ENCODE peak calls at places on chromosome 4, in seven cellular contexts. One of them, this sample, is unnamed.

GRCh38 chr4:1234296-1234695 is 14.6 kb downstream of the CTBP1 start:
- DNase-seq in upper lobe of right lung: peak; percentile 31
- DNase-seq in aorta: peak; percentile 57
- DNase-seq in small intestine: no peak
- DNase-seq in ovary: no peak
- DNase-seq in trophoblast cell: no peak
- DNase-seq in CD8-positive, alpha-beta T cell: no peak
- DNase-seq in this sample: no peak

GRCh38 chr4:106671711-106672110 is 303.1 kb upstream of the GIMD1 start:
- DNase-seq in upper lobe of right lung: no peak
- DNase-seq in aorta: no peak
- DNase-seq in small intestine: no peak
- DNase-seq in ovary: no peak
- DNase-seq in trophoblast cell: no peak
- DNase-seq in CD8-positive, alpha-beta T cell: no peak
- DNase-seq in this sample: peak; percentile 38

GRCh38 chr4:36243355-36244256 is 708 bp downstream of the ARAP2 start:
- DNase-seq in upper lobe of right lung: peak; percentile 85
- DNase-seq in aorta: peak; percentile 79
- DNase-seq in small intestine: peak; percentile 79
- DNase-seq in ovary: peak; percentile 22
- DNase-seq in trophoblast cell: peak; percentile 66
- DNase-seq in CD8-positive, alpha-beta T cell: no peak
- DNase-seq in this sample: peak; percentile 53

GRCh38 chr4:110310795-110311194 is 112.4 kb upstream of the ELOVL6 start:
- DNase-seq in upper lobe of right lung: no peak
- DNase-seq in aorta: no peak
- DNase-seq in small intestine: no peak
- DNase-seq in ovary: no peak
- DNase-seq in trophoblast cell: no peak
- DNase-seq in CD8-positive, alpha-beta T cell: no peak
- DNase-seq in this sample: no peak

GRCh38 chr4:108830509-108831244 is 67.8 kb upstream of the ETNPPL start:
- DNase-seq in upper lobe of right lung: peak; percentile 81
- DNase-seq in aorta: no peak
- DNase-seq in small intestine: peak; percentile 44
- DNase-seq in ovary: no peak
- DNase-seq in trophoblast cell: no peak
- DNase-seq in CD8-positive, alpha-beta T cell: no peak
- DNase-seq in this sample: no peak

GRCh38 chr4:48483777-48484493 is 792 bp downstream of the SLC10A4 start:
- DNase-seq in upper lobe of right lung: peak; percentile 70
- DNase-seq in aorta: peak; percentile 75
- DNase-seq in small intestine: no peak
- DNase-seq in ovary: no peak
- DNase-seq in trophoblast cell: no peak
- DNase-seq in CD8-positive, alpha-beta T cell: no peak
- DNase-seq in this sample: no peak

GRCh38 chr4:103719320-103720204 is at the start of gene TACR3:
- DNase-seq in upper lobe of right lung: no peak
- DNase-seq in aorta: no peak
- DNase-seq in small intestine: no peak
- DNase-seq in ovary: no peak
- DNase-seq in trophoblast cell: peak; percentile 46
- DNase-seq in CD8-positive, alpha-beta T cell: no peak
- DNase-seq in this sample: no peak

GRCh38 chr4:101563126-101563525 is 215.8 kb upstream of the PPP3CA start:
- DNase-seq in upper lobe of right lung: no peak
- DNase-seq in aorta: no peak
- DNase-seq in small intestine: no peak
- DNase-seq in ovary: no peak
- DNase-seq in trophoblast cell: no peak
- DNase-seq in CD8-positive, alpha-beta T cell: no peak
- DNase-seq in this sample: no peak

GRCh38 chr4:20464381-20464780 is 212.7 kb downstream of the SLIT2 start:
- DNase-seq in upper lobe of right lung: no peak
- DNase-seq in aorta: no peak
- DNase-seq in small intestine: no peak
- DNase-seq in ovary: no peak
- DNase-seq in trophoblast cell: no peak
- DNase-seq in CD8-positive, alpha-beta T cell: no peak
- DNase-seq in this sample: peak; percentile 75

GRCh38 chr4:167232805-167233522 is 1.3 kb downstream of the SPOCK3 start:
- DNase-seq in upper lobe of right lung: no peak
- DNase-seq in aorta: no peak
- DNase-seq in small intestine: no peak
- DNase-seq in ovary: no peak
- DNase-seq in trophoblast cell: no peak
- DNase-seq in CD8-positive, alpha-beta T cell: no peak
- DNase-seq in this sample: no peak

DNA sequence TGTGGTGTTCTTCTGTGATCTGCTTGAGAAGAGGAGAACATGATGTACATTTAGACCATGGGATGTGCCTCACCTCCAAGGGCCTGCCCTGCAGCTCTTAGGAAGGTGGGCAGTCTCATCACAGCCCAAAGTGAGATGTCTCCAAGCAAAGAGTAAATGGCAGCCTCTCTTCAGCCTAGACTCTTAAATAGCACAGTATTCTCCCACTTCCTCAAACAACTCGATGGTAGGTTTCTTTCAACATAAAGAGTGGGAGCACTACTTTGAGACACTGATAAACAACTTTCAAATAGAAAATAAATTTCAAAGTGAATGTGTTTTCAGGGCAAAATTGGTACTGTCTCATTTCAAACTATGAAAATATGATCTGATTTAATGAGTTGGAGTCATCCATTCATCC is 35.2 kb downstream of the EDNRA start:
- DNase-seq in upper lobe of right lung: no peak
- DNase-seq in aorta: no peak
- DNase-seq in small intestine: no peak
- DNase-seq in ovary: no peak
- DNase-seq in trophoblast cell: no peak
- DNase-seq in CD8-positive, alpha-beta T cell: no peak
- DNase-seq in this sample: no peak
- H3K4me3 ChIP-seq in upper lobe of right lung: no peak overlapping the region
- H3K4me3 ChIP-seq in aorta: no peak overlapping the region
- H3K4me3 ChIP-seq in small intestine: no peak overlapping the region
- H3K4me3 ChIP-seq in ovary: no peak overlapping the region
- H3K4me3 ChIP-seq in trophoblast cell: no peak overlapping the region
- H3K4me3 ChIP-seq in CD8-positive, alpha-beta T cell: no peak overlapping the region
- H3K4me3 ChIP-seq in this sample: no peak overlapping the region

GRCh38 chr4:54064317-54065275 is at the start of gene CHIC2:
- DNase-seq in upper lobe of right lung: peak; percentile 98
- DNase-seq in aorta: peak; percentile 99
- DNase-seq in small intestine: peak; percentile 94
- DNase-seq in ovary: peak; percentile 97
- DNase-seq in trophoblast cell: peak; percentile 96
- DNase-seq in CD8-positive, alpha-beta T cell: peak; percentile 96
- DNase-seq in this sample: peak; percentile 85

GRCh38 chr4:54063224-54063623 is 1.2 kb downstream of the CHIC2 start:
- DNase-seq in upper lobe of right lung: no peak
- DNase-seq in aorta: no peak
- DNase-seq in small intestine: peak; percentile 29
- DNase-seq in ovary: no peak
- DNase-seq in trophoblast cell: no peak
- DNase-seq in CD8-positive, alpha-beta T cell: no peak
- DNase-seq in this sample: peak; percentile 55

GRCh38 chr4:54065282-54066087 is 1.1 kb upstream of the CHIC2 start:
- DNase-seq in upper lobe of right lung: no peak
- DNase-seq in aorta: no peak
- DNase-seq in small intestine: no peak
- DNase-seq in ovary: no peak
- DNase-seq in trophoblast cell: peak; percentile 85
- DNase-seq in CD8-positive, alpha-beta T cell: no peak
- DNase-seq in this sample: no peak

GRCh38 chr4:54062392-54062791 is 2.0 kb downstream of the CHIC2 start:
- DNase-seq in upper lobe of right lung: no peak
- DNase-seq in aorta: no peak
- DNase-seq in small intestine: peak; percentile 47
- DNase-seq in ovary: no peak
- DNase-seq in trophoblast cell: no peak
- DNase-seq in CD8-positive, alpha-beta T cell: no peak
- DNase-seq in this sample: no peak

DNA sequence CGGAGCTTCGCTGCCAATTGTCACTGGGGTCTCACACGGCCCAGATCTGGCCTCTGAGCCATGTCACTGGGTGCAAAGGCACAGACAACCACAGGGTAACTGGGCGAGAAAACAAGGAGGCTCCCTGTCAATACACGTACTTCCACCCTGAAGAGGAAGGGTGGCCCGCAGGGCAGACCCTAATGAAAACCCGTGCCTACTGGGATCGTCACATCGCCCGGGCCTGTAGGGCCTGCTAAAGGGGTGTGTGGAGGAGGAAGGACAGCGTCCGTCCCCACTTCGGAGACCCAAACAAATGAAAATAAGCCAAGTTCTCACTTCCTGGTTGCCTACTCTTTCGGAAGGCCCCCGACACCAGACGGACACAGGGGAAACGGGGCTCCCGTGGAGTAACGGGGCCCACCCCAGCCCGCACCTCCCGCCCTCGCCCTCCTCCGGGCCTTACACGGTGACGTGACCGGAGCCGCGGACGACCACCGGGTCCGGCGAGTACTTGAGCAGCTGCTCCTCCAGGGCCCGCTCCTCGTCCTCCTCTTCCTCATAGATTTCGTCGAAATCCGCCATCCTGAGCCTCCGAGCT is 578 bp downstream of the CHIC2 start:
- DNase-seq in upper lobe of right lung: peak; percentile 74
- DNase-seq in aorta: peak; percentile 83
- DNase-seq in small intestine: peak; percentile 28
- DNase-seq in ovary: peak; percentile 67
- DNase-seq in trophoblast cell: peak; percentile 27
- DNase-seq in CD8-positive, alpha-beta T cell: peak; percentile 42
- DNase-seq in this sample: no peak
- H3K4me1 ChIP-seq in upper lobe of right lung: peaks cover 51% of the 10 kb centered on the region
- H3K4me1 ChIP-seq in aorta: no peaks in the 10 kb centered on the region
- H3K4me1 ChIP-seq in small intestine: peaks cover 2% of the 10 kb centered on the region
- H3K4me1 ChIP-seq in ovary: peaks cover 4% of the 10 kb centered on the region
- H3K4me1 ChIP-seq in trophoblast cell: peaks cover 19% of the 10 kb centered on the region
- H3K4me1 ChIP-seq in CD8-positive, alpha-beta T cell: peaks cover 39% of the 10 kb centered on the region
- H3K4me1 ChIP-seq in this sample: peaks cover 51% of the 10 kb centered on the region

GRCh38 chr4:18566970-18567799 is 545.6 kb upstream of the LCORL start:
- DNase-seq in upper lobe of right lung: no peak
- DNase-seq in aorta: no peak
- DNase-seq in small intestine: peak; percentile 81
- DNase-seq in ovary: no peak
- DNase-seq in trophoblast cell: peak; percentile 64
- DNase-seq in CD8-positive, alpha-beta T cell: no peak
- DNase-seq in this sample: no peak
- H3K4me3 ChIP-seq in upper lobe of right lung: no peak overlapping the region
- H3K4me3 ChIP-seq in aorta: no peak overlapping the region
- H3K4me3 ChIP-seq in small intestine: no peak overlapping the region
- H3K4me3 ChIP-seq in ovary: no peak overlapping the region
- H3K4me3 ChIP-seq in trophoblast cell: no peak overlapping the region
- H3K4me3 ChIP-seq in CD8-positive, alpha-beta T cell: no peak overlapping the region
- H3K4me3 ChIP-seq in this sample: no peak overlapping the region

DNA sequence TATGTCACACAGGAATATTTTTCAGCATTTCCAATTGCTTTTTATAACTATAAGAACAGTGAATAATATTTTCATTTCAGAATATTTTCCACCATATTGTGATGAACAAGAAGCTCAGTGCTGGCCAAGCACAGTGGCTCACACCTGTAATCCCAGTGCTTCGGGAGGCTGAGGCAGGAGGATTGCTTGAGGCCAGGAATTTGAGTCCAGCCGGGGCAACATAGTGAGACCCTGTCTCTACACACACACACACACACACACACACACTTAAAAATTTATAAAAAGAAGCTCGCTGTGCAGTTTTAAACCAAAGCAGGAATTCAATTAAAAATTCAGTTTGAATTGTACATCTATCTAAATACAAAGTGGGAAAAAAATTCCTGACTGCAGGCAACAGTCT is 3.2 kb downstream of the ZFYVE28 start:
- DNase-seq in upper lobe of right lung: no peak
- DNase-seq in aorta: no peak
- DNase-seq in small intestine: no peak
- DNase-seq in ovary: no peak
- DNase-seq in trophoblast cell: no peak
- DNase-seq in CD8-positive, alpha-beta T cell: no peak
- DNase-seq in this sample: no peak
- H3K4me1 ChIP-seq in upper lobe of right lung: peaks cover 36% of the 10 kb centered on the region
- H3K4me1 ChIP-seq in aorta: peaks cover 3% of the 10 kb centered on the region
- H3K4me1 ChIP-seq in small intestine: peaks cover 15% of the 10 kb centered on the region
- H3K4me1 ChIP-seq in ovary: peaks cover 10% of the 10 kb centered on the region
- H3K4me1 ChIP-seq in trophoblast cell: peaks cover 18% of the 10 kb centered on the region
- H3K4me1 ChIP-seq in CD8-positive, alpha-beta T cell: peaks cover 73% of the 10 kb centered on the region
- H3K4me1 ChIP-seq in this sample: peaks cover 33% of the 10 kb centered on the region

GRCh38 chr4:123621072-123621705 is 224.6 kb downstream of the SPRY1 start:
- DNase-seq in upper lobe of right lung: no peak
- DNase-seq in aorta: no peak
- DNase-seq in small intestine: no peak
- DNase-seq in ovary: no peak
- DNase-seq in trophoblast cell: no peak
- DNase-seq in CD8-positive, alpha-beta T cell: no peak
- DNase-seq in this sample: peak; percentile 86
- H3K4me3 ChIP-seq in upper lobe of right lung: no peak overlapping the region
- H3K4me3 ChIP-seq in aorta: no peak overlapping the region
- H3K4me3 ChIP-seq in small intestine: no peak overlapping the region
- H3K4me3 ChIP-seq in ovary: no peak overlapping the region
- H3K4me3 ChIP-seq in trophoblast cell: no peak overlapping the region
- H3K4me3 ChIP-seq in CD8-positive, alpha-beta T cell: no peak overlapping the region
- H3K4me3 ChIP-seq in this sample: no peak overlapping the region

GRCh38 chr4:21790437-21791029 is 158.0 kb downstream of the KCNIP4 start:
- DNase-seq in upper lobe of right lung: no peak
- DNase-seq in aorta: no peak
- DNase-seq in small intestine: peak; percentile 14
- DNase-seq in ovary: no peak
- DNase-seq in trophoblast cell: no peak
- DNase-seq in CD8-positive, alpha-beta T cell: no peak
- DNase-seq in this sample: peak; percentile 16

GRCh38 chr4:21792736-21793135 is 155.8 kb downstream of the KCNIP4 start:
- DNase-seq in upper lobe of right lung: no peak
- DNase-seq in aorta: no peak
- DNase-seq in small intestine: no peak
- DNase-seq in ovary: no peak
- DNase-seq in trophoblast cell: no peak
- DNase-seq in CD8-positive, alpha-beta T cell: no peak
- DNase-seq in this sample: no peak

DNA sequence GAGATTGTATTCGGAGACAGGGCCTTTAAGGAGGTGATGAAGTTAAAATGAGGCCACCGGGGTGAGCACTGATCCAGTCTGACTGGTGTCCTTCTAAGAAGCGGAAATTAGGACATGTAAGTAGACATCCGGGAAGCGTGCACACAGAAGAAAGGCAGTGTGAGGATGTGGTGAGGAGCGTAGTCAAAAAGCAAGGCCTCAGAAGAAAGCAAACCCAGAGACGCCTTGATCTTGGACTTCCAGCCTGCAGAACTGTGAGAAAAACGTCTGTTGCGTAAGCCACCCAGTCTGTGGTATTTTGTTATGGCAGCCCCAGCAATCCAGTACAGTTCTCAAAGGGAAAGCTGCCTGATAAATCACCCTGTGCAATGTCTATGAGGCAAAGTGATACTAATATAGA is 153.5 kb downstream of the KCNIP4 start:
- DNase-seq in upper lobe of right lung: no peak
- DNase-seq in aorta: no peak
- DNase-seq in small intestine: no peak
- DNase-seq in ovary: no peak
- DNase-seq in trophoblast cell: no peak
- DNase-seq in CD8-positive, alpha-beta T cell: no peak
- DNase-seq in this sample: peak; percentile 55
- H3K4me1 ChIP-seq in upper lobe of right lung: no peaks in the 10 kb centered on the region
- H3K4me1 ChIP-seq in aorta: no peaks in the 10 kb centered on the region
- H3K4me1 ChIP-seq in small intestine: no peaks in the 10 kb centered on the region
- H3K4me1 ChIP-seq in ovary: no peaks in the 10 kb centered on the region
- H3K4me1 ChIP-seq in trophoblast cell: no peaks in the 10 kb centered on the region
- H3K4me1 ChIP-seq in CD8-positive, alpha-beta T cell: no peaks in the 10 kb centered on the region
- H3K4me1 ChIP-seq in this sample: peaks cover 11% of the 10 kb centered on the region

GRCh38 chr4:7831858-7832257 is 107.8 kb downstream of the AFAP1 start:
- DNase-seq in upper lobe of right lung: no peak
- DNase-seq in aorta: no peak
- DNase-seq in small intestine: no peak
- DNase-seq in ovary: no peak
- DNase-seq in trophoblast cell: no peak
- DNase-seq in CD8-positive, alpha-beta T cell: no peak
- DNase-seq in this sample: no peak
- H3K4me3 ChIP-seq in upper lobe of right lung: no peak overlapping the region
- H3K4me3 ChIP-seq in aorta: no peak overlapping the region
- H3K4me3 ChIP-seq in small intestine: no peak overlapping the region
- H3K4me3 ChIP-seq in ovary: no peak overlapping the region
- H3K4me3 ChIP-seq in trophoblast cell: no peak overlapping the region
- H3K4me3 ChIP-seq in CD8-positive, alpha-beta T cell: no peak overlapping the region
- H3K4me3 ChIP-seq in this sample: no peak overlapping the region

This sample was measured in astrocyte.